ENCODE peak calls at places on chromosomes 7 and 10, in six cellular contexts. X is cardiac muscle cell, V is GM13976, E is epithelial cell of esophagus, L is tibial artery, C is heart right ventricle. S is an unnamed sample.

GRCh38 chr7:256461-256940 is 33.5 kb upstream of the FOXL3 start:
- DNase-seq in V (no peak), L (peak), C (no peak), E (no peak), X (no peak), S (no peak)

GRCh38 chr7:29987821-29988317 is 1.7 kb downstream of the SCRN1 start:
- DNase-seq in V (peak), C (no peak), E (peak), L (no peak), X (peak), S (peak)

GRCh38 chr7:105752671-105753275 is 123.6 kb downstream of the ATXN7L1 start:
- DNase-seq in C (no peak), L (no peak), E (no peak), X (no peak), V (no peak), S (no peak)

GRCh38 chr10:130222381-130222780 is 86.2 kb downstream of the GLRX3 start:
- DNase-seq in E (no peak), X (no peak), C (no peak), V (no peak), L (peak), S (no peak)

GRCh38 chr7:105327201-105327600 is 61.5 kb downstream of the SRPK2 start:
- DNase-seq in C (no peak), L (no peak), E (no peak), X (no peak), V (no peak), S (no peak)

GRCh38 chr10:61271127-61271780 is 181.9 kb downstream of the TMEM26 start:
- DNase-seq in C (no peak), L (no peak), X (peak), V (no peak), E (peak), S (peak)

GRCh38 chr10:62858364-62858763 is 42.2 kb upstream of the EGR2 start:
- DNase-seq in E (no peak), C (peak), L (no peak), V (no peak), X (peak), S (no peak)

GRCh38 chr10:93861825-93862224 is 32.0 kb upstream of the SLC35G1 start:
- DNase-seq in E (no peak), V (no peak), C (no peak), L (no peak), X (no peak), S (no peak)

GRCh38 chr10:69491611-69492010 is 40.3 kb downstream of the TSPAN15 start:
- DNase-seq in X (no peak), C (no peak), L (peak), E (no peak), V (no peak), S (no peak)

GRCh38 chr10:113003032-113003431 is 53.0 kb downstream of the TCF7L2 start:
- DNase-seq in X (no peak), L (no peak), V (no peak), C (no peak), E (no peak), S (no peak)

GRCh38 chr10:48944171-48944570 is 4.5 kb upstream of the LRRC18 start:
- DNase-seq in X (no peak), V (no peak), E (no peak), C (no peak), L (peak), S (no peak)

GRCh38 chr7:109094-109493 is 83.3 kb upstream of the FAM20C start:
- DNase-seq in V (no peak), E (no peak), X (no peak), L (peak), C (no peak), S (no peak)

GRCh38 chr10:91796332-91797076 is 1.7 kb upstream of the TNKS2 start:
- DNase-seq in C (peak), V (peak), X (peak), E (peak), L (peak), S (peak)

GRCh38 chr10:50851884-50852671 is 33.3 kb downstream of the A1CF start:
- DNase-seq in V (no peak), X (no peak), L (no peak), E (no peak), C (no peak), S (no peak)

GRCh38 chr7:88522771-88523316 is 216.2 kb upstream of the STEAP4 start:
- DNase-seq in E (no peak), C (no peak), L (no peak), V (no peak), X (no peak), S (no peak)

GRCh38 chr10:21758671-21759070 is 224.6 kb downstream of the MLLT10 start:
- DNase-seq in E (no peak), X (no peak), V (no peak), C (no peak), L (no peak), S (no peak)

GRCh38 chr10:21759232-21759631 is 225.2 kb downstream of the MLLT10 start:
- DNase-seq in E (no peak), X (no peak), C (no peak), V (no peak), L (no peak), S (no peak)

GRCh38 chr10:21756707-21757600 is 222.9 kb downstream of the MLLT10 start:
- DNase-seq in X (no peak), V (no peak), L (no peak), C (no peak), E (no peak), S (no peak)

GRCh38 chr10:21758239-21758638 is 224.2 kb downstream of the MLLT10 start:
- DNase-seq in E (no peak), C (no peak), X (no peak), V (no peak), L (no peak), S (no peak)

DNA sequence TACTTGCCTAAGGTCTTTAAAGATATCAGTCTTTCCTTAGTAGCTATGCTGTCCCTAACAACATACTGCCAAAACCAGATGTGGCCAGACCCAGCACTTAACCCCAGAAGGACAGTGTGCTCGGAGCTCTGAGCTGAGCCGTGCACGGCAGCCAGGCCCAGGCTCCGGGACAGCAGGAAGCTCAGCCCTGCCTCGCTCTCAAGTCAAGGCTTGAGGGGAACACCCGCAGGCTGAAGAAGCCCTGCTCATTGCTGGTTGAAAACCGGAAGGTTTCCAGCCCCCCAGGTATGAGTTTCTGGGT is 223.5 kb downstream of the MLLT10 start:
- DNase-seq in V (no peak), X (peak), E (no peak), L (no peak), C (no peak), S (no peak)
- TF ChIP-seq CTCF in V (no peak), X (no peak), E (no peak), L (no peak), C (no peak), S (no peak)

GRCh38 chr10:34222359-34222758 is 592.7 kb downstream of the PARD3 start:
- DNase-seq in V (no peak), C (no peak), L (no peak), X (no peak), E (peak), S (no peak)
- TF ChIP-seq CTCF in V (no peak), C (no peak), L (no peak), X (no peak), E (no peak), S (no peak)

GRCh38 chr7:106855540-106856132 is 9.4 kb upstream of the PIK3CG start:
- DNase-seq in C (no peak), V (no peak), E (no peak), X (no peak), L (no peak), S (no peak)
- TF ChIP-seq CTCF in C (no peak), V (no peak), E (no peak), X (no peak), L (no peak), S (no peak)

GRCh38 chr7:149832332-149833041 is 5.7 kb upstream of the ZNF862 start:
- DNase-seq in L (no peak), C (no peak), V (no peak), E (no peak), X (no peak), S (no peak)
- TF ChIP-seq CTCF in L (no peak), C (no peak), V (no peak), E (no peak), X (no peak), S (no peak)

GRCh38 chr7:5549096-5549896 is 125.7 kb upstream of the TNRC18 start:
- DNase-seq in X (peak), E (peak), L (no peak), V (no peak), C (peak), S (peak)

GRCh38 chr7:5541087-5541992 is 117.7 kb upstream of the TNRC18 start:
- DNase-seq in C (no peak), E (no peak), L (no peak), V (peak), X (no peak), S (no peak)

GRCh38 chr7:5546626-5547025 is 123.0 kb upstream of the TNRC18 start:
- DNase-seq in L (no peak), X (no peak), E (no peak), C (no peak), V (no peak), S (no peak)

GRCh38 chr7:5543361-5543760 is 119.7 kb upstream of the TNRC18 start:
- DNase-seq in X (no peak), C (no peak), E (peak), V (no peak), L (no peak), S (no peak)

GRCh38 chr7:5545529-5545928 is 121.9 kb upstream of the TNRC18 start:
- DNase-seq in V (no peak), L (no peak), X (no peak), E (no peak), C (no peak), S (no peak)
- TF ChIP-seq CTCF in V (no peak), L (no peak), X (no peak), E (no peak), C (no peak), S (no peak)

GRCh38 chr10:132427071-132427771 is 30.2 kb downstream of the PWWP2B start:
- DNase-seq in X (no peak), V (no peak), L (no peak), C (no peak), E (no peak), S (no peak)
- TF ChIP-seq CTCF in X (no peak), V (no peak), L (no peak), C (no peak), E (no peak), S (no peak)

S was measured in Calu3.